ENCODE peak calls at places on chromosomes 4 and X, in six cellular contexts. D is progenitor cell of endocrine pancreas, O is IMR-90, X is transverse colon, C is HCT116, K is astrocyte of the spinal cord. I is an unnamed sample.

GRCh38 chr4:30720021-30720655 is at the start of gene PCDH7:
- DNase-seq in C (no peak), D (no peak), K (peak), O (peak), X (peak), I (no peak)

GRCh38 chr4:80197132-80197573 is at the start of gene PRDM8:
- DNase-seq in O (peak), K (no peak), X (no peak), D (no peak), C (no peak), I (no peak)

GRCh38 chrX:145631461-145631951 is 186.1 kb upstream of the SLITRK2 start:
- DNase-seq in C (no peak), D (no peak), O (no peak), K (no peak), X (no peak), I (no peak)

GRCh38 chr4:94523617-94524016 is 71.9 kb downstream of the PDLIM5 start:
- DNase-seq in O (peak), D (no peak), K (peak), X (no peak), C (no peak), I (no peak)

GRCh38 chr4:74490736-74491135 is 45.8 kb downstream of the AREG start:
- DNase-seq in C (no peak), K (no peak), O (no peak), D (no peak), X (no peak), I (no peak)

GRCh38 chrX:151711154-151711553 is 4.7 kb upstream of the FATE1 start:
- DNase-seq in D (no peak), X (no peak), O (no peak), K (no peak), C (no peak), I (no peak)

GRCh38 chr4:89336818-89337395 is 29.3 kb upstream of the GPRIN3 start:
- DNase-seq in D (no peak), X (no peak), C (no peak), O (no peak), K (no peak), I (no peak)

GRCh38 chrX:21740329-21741274 is 17.3 kb downstream of the SMPX start:
- DNase-seq in X (peak), K (peak), O (no peak), D (no peak), C (no peak), I (no peak)

GRCh38 chr4:81040175-81040659 is 9.7 kb downstream of the BMP3 start:
- DNase-seq in X (no peak), O (peak), K (peak), C (no peak), D (no peak), I (no peak)

GRCh38 chr4:40418430-40419230 is 83.5 kb downstream of the CHRNA9 start:
- DNase-seq in O (no peak), K (no peak), D (no peak), C (no peak), X (no peak), I (no peak)

GRCh38 chr4:129738175-129738574 is 642.2 kb downstream of the C4orf33 start:
- DNase-seq in C (no peak), O (no peak), X (no peak), K (no peak), D (no peak), I (no peak)

GRCh38 chrX:153782871-153783270 is 2.0 kb downstream of the SRPK3 start:
- DNase-seq in X (no peak), D (no peak), O (no peak), K (no peak), C (no peak), I (no peak)

GRCh38 chr4:140330311-140330900 is 43.0 kb upstream of the SCOC start:
- DNase-seq in K (peak), X (no peak), O (peak), C (peak), D (no peak), I (no peak)

GRCh38 chrX:19721726-19722370 is 165.6 kb downstream of the SH3KBP1 start:
- DNase-seq in O (no peak), C (no peak), D (no peak), X (no peak), K (peak), I (no peak)

GRCh38 chrX:85109235-85109634 is 105.6 kb downstream of the APOOL start:
- DNase-seq in K (no peak), X (no peak), C (peak), D (no peak), O (no peak), I (no peak)

GRCh38 chr4:151659631-151660030 is 101.2 kb downstream of the GATB start:
- DNase-seq in K (peak), O (no peak), D (no peak), X (no peak), C (no peak), I (no peak)

GRCh38 chrX:53440631-53441517 is 6.7 kb upstream of the HSD17B10 start:
- DNase-seq in D (no peak), O (peak), X (peak), K (peak), C (no peak), I (no peak)

GRCh38 chrX:105189093-105189492 is 31.4 kb downstream of the TEX13A start:
- DNase-seq in X (no peak), D (no peak), C (no peak), O (no peak), K (no peak), I (no peak)

GRCh38 chr4:73865697-73866096 is 3.5 kb upstream of the CXCL1 start:
- DNase-seq in K (no peak), D (no peak), C (no peak), O (no peak), X (no peak), I (no peak)

GRCh38 chrX:122596998-122597397 is 587.1 kb upstream of the GRIA3 start:
- DNase-seq in X (no peak), O (no peak), D (no peak), K (no peak), C (no peak), I (no peak)

GRCh38 chr4:1278336-1278670 is 11.4 kb upstream of the MAEA start:
- DNase-seq in C (peak), O (peak), D (no peak), K (no peak), X (no peak), I (no peak)

GRCh38 chrX:24242649-24243556 is 71.0 kb downstream of the SUPT20HL2 start:
- DNase-seq in K (peak), O (peak), X (peak), C (no peak), D (no peak), I (no peak)

GRCh38 chr4:101284546-101284945 is 62.8 kb downstream of the PPP3CA start:
- DNase-seq in D (no peak), K (peak), C (no peak), O (no peak), X (no peak), I (no peak)

GRCh38 chrX:154967603-154968002 is 54.9 kb downstream of the F8 start:
- DNase-seq in D (no peak), O (peak), X (no peak), C (peak), K (no peak), I (no peak)

GRCh38 chr4:102554482-102554881 is 53.3 kb downstream of the NFKB1 start:
- DNase-seq in D (no peak), K (peak), O (peak), X (peak), C (no peak), I (no peak)

GRCh38 chrX:126697091-126697490 is 122.4 kb upstream of the PRR32 start:
- DNase-seq in K (no peak), C (no peak), O (no peak), X (no peak), D (no peak), I (no peak)

GRCh38 chr4:122783301-122784215 is 43.1 kb upstream of the FGF2 start:
- DNase-seq in D (no peak), O (peak), C (peak), X (peak), K (peak), I (no peak)

GRCh38 chr4:100782356-100782755 is 264.5 kb upstream of the EMCN start:
- DNase-seq in X (no peak), D (no peak), K (no peak), C (no peak), O (no peak), I (no peak)

GRCh38 chrX:97401154-97401553 is 517.4 kb downstream of the RPA4 start:
- DNase-seq in O (no peak), C (no peak), X (no peak), K (no peak), D (no peak), I (no peak)

GRCh38 chr4:132642196-132642817 is 506.8 kb upstream of the PCDH10 start:
- DNase-seq in K (peak), D (peak), O (peak), C (peak), X (no peak), I (no peak)
- TF ChIP-seq CTCF in K (peak), D (peak), O (peak), C (peak), X (peak), I (no peak)

DNA sequence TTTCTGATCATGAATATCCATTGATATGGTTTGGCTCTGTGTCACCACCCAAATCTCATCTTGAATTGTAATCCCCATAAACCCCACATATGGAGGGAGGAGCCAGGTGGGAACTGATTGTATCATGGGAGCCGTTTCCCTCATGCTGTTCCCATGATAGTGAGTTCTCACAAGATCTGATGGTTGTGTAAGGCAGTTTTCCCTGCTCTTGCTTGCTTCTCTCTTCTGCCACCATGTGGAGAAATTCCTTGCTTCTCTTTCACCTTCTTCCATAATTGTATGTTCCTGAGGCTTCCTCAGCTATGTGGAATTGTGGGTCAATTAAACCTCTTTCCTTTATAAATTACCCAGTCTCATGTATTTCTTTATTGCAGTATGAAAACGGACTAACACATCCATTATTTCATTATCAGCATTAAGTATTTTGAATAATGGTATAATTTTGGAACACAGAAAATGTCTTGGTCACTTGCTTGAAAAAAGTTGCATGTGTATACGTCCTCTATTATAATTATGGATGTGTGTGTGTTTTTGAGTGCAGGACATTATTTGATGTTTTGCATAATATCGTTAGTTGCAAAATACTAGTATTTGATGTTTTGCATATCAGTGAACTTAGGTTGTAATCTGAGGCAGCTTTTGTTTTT is 334.6 kb downstream of the PCDH10 start:
- DNase-seq in D (no peak), O (peak), K (peak), C (peak), X (no peak), I (no peak)
- TF ChIP-seq CTCF in D (peak), O (peak), K (peak), C (peak), X (no peak), I (no peak)

GRCh38 chrX:107629533-107629909 is 1.2 kb downstream of the PRPS1 start:
- DNase-seq in K (peak), X (no peak), C (no peak), D (no peak), O (peak), I (no peak)
- TF ChIP-seq CTCF in K (peak), X (no peak), C (peak), D (no peak), O (peak), I (no peak)

GRCh38 chr4:186554485-186554884 is 882 bp downstream of the MTNR1A start:
- DNase-seq in O (no peak), K (no peak), D (no peak), X (peak), C (peak), I (no peak)
- TF ChIP-seq CTCF in O (peak), K (peak), D (peak), X (peak), C (peak), I (no peak)

GRCh38 chr4:126046081-126046614 is 731.4 kb downstream of the FAT4 start:
- DNase-seq in K (peak), C (no peak), X (no peak), D (no peak), O (peak), I (no peak)

GRCh38 chr4:126047114-126047513 is 732.4 kb downstream of the FAT4 start:
- DNase-seq in X (no peak), D (no peak), K (no peak), O (no peak), C (no peak), I (no peak)

GRCh38 chr4:126057371-126057770 is 742.6 kb downstream of the FAT4 start:
- DNase-seq in X (no peak), K (no peak), C (no peak), D (no peak), O (no peak), I (no peak)

DNA sequence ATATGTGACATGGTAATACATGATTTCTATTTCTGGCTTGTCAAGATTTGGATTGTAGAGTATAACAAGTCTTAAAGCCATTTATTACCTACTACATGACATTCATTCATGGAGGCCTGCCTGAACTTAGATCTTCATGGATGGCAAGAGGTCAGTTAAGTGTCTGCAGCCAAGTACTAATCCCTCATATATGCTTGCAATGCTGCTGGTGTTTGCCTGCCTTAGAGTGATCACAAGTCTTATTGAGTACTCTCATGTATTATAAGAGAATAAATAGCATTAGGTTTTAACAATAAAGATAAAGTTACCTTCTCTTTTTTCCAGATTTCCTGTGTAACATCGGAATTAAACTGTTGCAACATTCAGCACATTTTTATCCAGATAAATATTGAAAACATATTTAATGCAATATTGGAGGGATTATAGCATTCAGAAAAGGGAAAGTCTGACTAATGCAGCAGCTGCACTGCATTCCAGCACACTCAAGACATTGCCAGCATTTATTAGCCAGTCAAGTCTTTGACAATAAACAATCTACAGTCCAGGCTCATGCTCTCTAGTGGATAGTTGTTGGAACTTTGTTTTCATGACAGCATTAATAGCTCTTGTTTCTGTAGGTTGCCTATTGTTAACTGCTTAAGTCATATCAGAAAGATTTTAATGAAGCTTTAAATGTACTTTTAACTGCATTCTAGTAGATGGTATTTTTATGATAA is 737.1 kb downstream of the FAT4 start:
- DNase-seq in X (no peak), C (no peak), D (no peak), K (peak), O (peak), I (no peak)
- TF ChIP-seq CTCF in X (no peak), C (no peak), D (no peak), K (peak), O (peak), I (no peak)

GRCh38 chr4:16171831-16172230 is 54.4 kb downstream of the TAPT1 start:
- DNase-seq in O (no peak), D (no peak), X (no peak), C (no peak), K (no peak), I (no peak)

GRCh38 chr4:16176621-16177020 is 49.6 kb downstream of the TAPT1 start:
- DNase-seq in C (no peak), K (no peak), X (no peak), O (no peak), D (no peak), I (no peak)
- TF ChIP-seq CTCF in C (no peak), K (no peak), X (no peak), O (no peak), D (no peak), I (no peak)

DNA sequence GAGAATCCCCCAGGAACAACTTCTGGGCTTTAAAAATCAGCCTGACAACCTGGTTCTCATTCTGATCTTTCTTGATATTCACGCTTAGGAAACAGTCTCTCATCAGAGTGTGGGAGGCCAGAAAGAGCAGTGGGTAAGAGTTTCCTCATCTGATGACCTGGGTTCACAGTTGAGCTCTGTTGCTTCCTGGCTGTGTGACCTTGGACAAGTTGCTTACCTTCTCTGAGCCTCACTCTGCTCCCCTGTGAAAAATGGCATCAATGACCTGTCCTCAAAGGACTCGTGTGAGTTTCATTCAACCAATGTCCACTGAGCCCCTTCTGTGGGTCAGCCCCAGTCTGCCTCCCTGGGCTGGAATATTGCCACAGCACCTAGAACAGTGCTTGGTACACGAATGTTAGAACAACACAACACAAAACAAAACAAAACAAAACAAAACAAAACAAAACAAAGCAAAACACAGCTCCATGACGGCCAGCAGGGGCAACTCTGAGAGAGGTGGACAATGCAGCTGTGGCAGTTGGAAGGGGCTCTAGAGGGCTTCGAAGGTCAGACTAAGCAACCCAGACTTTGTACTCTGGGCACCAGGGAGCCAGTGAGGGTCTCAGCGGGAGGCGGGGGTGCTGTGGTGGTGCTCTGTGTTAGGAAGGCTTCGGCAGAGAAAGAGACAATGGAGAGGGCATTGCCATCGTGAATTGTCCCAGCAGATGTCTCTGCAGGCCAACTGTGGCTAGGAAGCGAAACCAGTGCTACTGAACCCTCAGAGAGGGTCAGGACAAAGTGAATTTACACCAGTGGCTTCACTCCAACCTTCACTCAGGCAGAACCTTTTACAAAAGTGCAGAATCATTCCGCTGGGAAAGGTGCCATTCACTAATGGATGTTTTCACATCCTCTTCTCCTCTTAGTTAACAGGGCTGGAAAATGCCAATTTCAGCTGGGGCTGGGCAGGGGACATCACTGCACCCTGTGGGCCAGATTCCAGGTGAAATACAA is 14.3 kb upstream of the C4orf50 start:
- DNase-seq in D (no peak), K (no peak), C (no peak), O (no peak), X (no peak), I (no peak)
- TF ChIP-seq CTCF in D (no peak), K (no peak), C (peak), O (no peak), X (no peak), I (no peak)

GRCh38 chr4:183504064-183504929 is 561 bp upstream of the ING2 start:
- DNase-seq in C (peak), X (peak), D (peak), O (peak), K (peak), I (peak)
- TF ChIP-seq CTCF in C (no peak), X (peak), D (peak), O (peak), K (no peak), I (no peak)

DNA sequence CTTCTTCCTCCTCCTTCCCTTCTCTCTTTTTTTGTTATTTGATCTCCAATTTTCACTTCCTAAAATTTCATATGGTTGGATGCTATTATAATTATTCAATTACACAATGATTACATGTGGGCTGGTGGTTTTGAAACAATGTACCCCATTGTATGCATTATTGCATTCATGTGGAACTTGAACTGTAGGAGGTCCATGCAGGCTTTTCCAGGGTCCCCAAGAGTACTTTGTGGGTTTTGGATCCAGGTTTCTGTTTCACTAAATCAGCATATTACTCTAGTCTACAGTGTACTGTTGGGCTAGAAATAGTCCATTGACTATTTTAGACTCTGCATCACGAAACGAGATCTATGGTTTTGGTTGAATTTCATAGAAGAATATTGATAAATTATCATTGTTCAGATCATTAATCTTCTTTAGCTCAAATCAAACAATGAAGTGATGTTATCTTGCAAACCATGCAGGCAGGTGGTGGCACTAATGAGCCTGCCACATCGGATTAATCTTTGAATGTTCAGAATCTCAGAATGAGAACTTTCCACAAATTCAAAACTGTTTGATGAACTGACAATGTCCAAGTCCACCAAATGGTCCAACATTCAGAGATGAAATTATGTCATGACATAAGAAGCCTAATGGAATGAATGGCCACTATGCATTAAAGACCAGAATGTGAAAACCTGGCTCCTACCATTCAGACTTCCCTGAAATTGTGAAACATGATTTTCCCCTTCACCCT is 67.7 kb downstream of the SORBS2 start:
- DNase-seq in O (no peak), D (no peak), K (no peak), X (no peak), C (no peak), I (no peak)
- TF ChIP-seq CTCF in O (no peak), D (no peak), K (no peak), X (no peak), C (no peak), I (no peak)